ENCODE peak calls at places on chromosome 10, in seven cellular contexts. One of them, this sample, is unnamed.

GRCh38 chr10:128885573-128886555 is 581.2 kb upstream of the MGMT start:
- DNase-seq in effector memory CD8-positive, alpha-beta T cell: no peak
- DNase-seq in fibroblast of mammary gland: no peak
- DNase-seq in hepatic stellate cell: no peak
- DNase-seq in fibroblast of the aortic adventitia: no peak
- DNase-seq in activated T-cell treated with anti-CD3 and anti-CD28 coated beads, Interleukin-2, amount 50 U/mL, for 1 hour: no peak
- DNase-seq in OCI-M1: no peak
- DNase-seq in this sample: no peak

GRCh38 chr10:13839430-13839986 is 252.7 kb downstream of the PRPF18 start:
- DNase-seq in activated T-cell treated with anti-CD3 and anti-CD28 coated beads, Interleukin-2, amount 50 U/mL, for 1 hour: no peak
- DNase-seq in OCI-M1: no peak
- DNase-seq in fibroblast of the aortic adventitia: peak; percentile 78
- DNase-seq in fibroblast of mammary gland: peak; percentile 87
- DNase-seq in hepatic stellate cell: peak; percentile 79
- DNase-seq in effector memory CD8-positive, alpha-beta T cell: no peak
- DNase-seq in this sample: peak; percentile 69

GRCh38 chr10:78892383-78893191 is 176.2 kb upstream of the ZMIZ1 start:
- DNase-seq in fibroblast of the aortic adventitia: peak; percentile 13
- DNase-seq in OCI-M1: no peak
- DNase-seq in hepatic stellate cell: no peak
- DNase-seq in fibroblast of mammary gland: peak; percentile 4
- DNase-seq in activated T-cell treated with anti-CD3 and anti-CD28 coated beads, Interleukin-2, amount 50 U/mL, for 1 hour: no peak
- DNase-seq in effector memory CD8-positive, alpha-beta T cell: no peak
- DNase-seq in this sample: peak; percentile 8

GRCh38 chr10:43679509-43679908 is 30.8 kb upstream of the ZNF32 start:
- DNase-seq in activated T-cell treated with anti-CD3 and anti-CD28 coated beads, Interleukin-2, amount 50 U/mL, for 1 hour: no peak
- DNase-seq in OCI-M1: no peak
- DNase-seq in effector memory CD8-positive, alpha-beta T cell: no peak
- DNase-seq in hepatic stellate cell: no peak
- DNase-seq in fibroblast of mammary gland: no peak
- DNase-seq in fibroblast of the aortic adventitia: peak; percentile 64
- DNase-seq in this sample: peak; percentile 86

GRCh38 chr10:55628260-55628701 is 732.8 kb downstream of the ZWINT start:
- DNase-seq in OCI-M1: peak; percentile 83
- DNase-seq in fibroblast of the aortic adventitia: no peak
- DNase-seq in hepatic stellate cell: no peak
- DNase-seq in fibroblast of mammary gland: no peak
- DNase-seq in effector memory CD8-positive, alpha-beta T cell: no peak
- DNase-seq in activated T-cell treated with anti-CD3 and anti-CD28 coated beads, Interleukin-2, amount 50 U/mL, for 1 hour: no peak
- DNase-seq in this sample: no peak

GRCh38 chr10:56722912-56723311 is 361.9 kb upstream of the ZWINT start:
- DNase-seq in fibroblast of the aortic adventitia: no peak
- DNase-seq in activated T-cell treated with anti-CD3 and anti-CD28 coated beads, Interleukin-2, amount 50 U/mL, for 1 hour: no peak
- DNase-seq in OCI-M1: no peak
- DNase-seq in hepatic stellate cell: no peak
- DNase-seq in fibroblast of mammary gland: no peak
- DNase-seq in effector memory CD8-positive, alpha-beta T cell: no peak
- DNase-seq in this sample: no peak

GRCh38 chr10:32957341-32958084 is 517 bp downstream of the ITGB1 start:
- DNase-seq in effector memory CD8-positive, alpha-beta T cell: peak; percentile 33
- DNase-seq in fibroblast of the aortic adventitia: no peak
- DNase-seq in OCI-M1: no peak
- DNase-seq in fibroblast of mammary gland: no peak
- DNase-seq in hepatic stellate cell: peak; percentile 24
- DNase-seq in activated T-cell treated with anti-CD3 and anti-CD28 coated beads, Interleukin-2, amount 50 U/mL, for 1 hour: peak; percentile 59
- DNase-seq in this sample: peak; percentile 85

GRCh38 chr10:105149371-105149871 is 508.3 kb downstream of the SORCS3 start:
- DNase-seq in hepatic stellate cell: no peak
- DNase-seq in fibroblast of the aortic adventitia: peak; percentile 55
- DNase-seq in activated T-cell treated with anti-CD3 and anti-CD28 coated beads, Interleukin-2, amount 50 U/mL, for 1 hour: no peak
- DNase-seq in fibroblast of mammary gland: peak; percentile 1
- DNase-seq in effector memory CD8-positive, alpha-beta T cell: no peak
- DNase-seq in OCI-M1: no peak
- DNase-seq in this sample: no peak

GRCh38 chr10:62795750-62796149 is 8.8 kb upstream of the ADO start:
- DNase-seq in OCI-M1: no peak
- DNase-seq in fibroblast of the aortic adventitia: no peak
- DNase-seq in hepatic stellate cell: no peak
- DNase-seq in effector memory CD8-positive, alpha-beta T cell: no peak
- DNase-seq in activated T-cell treated with anti-CD3 and anti-CD28 coated beads, Interleukin-2, amount 50 U/mL, for 1 hour: no peak
- DNase-seq in fibroblast of mammary gland: no peak
- DNase-seq in this sample: no peak

This sample was measured in Right ventricle myocardium inferior.